ENCODE peak calls at places on chromosome 17, in four cellular contexts. V, A, E and S are unnamed samples.

GRCh38 chr17:42342242-42343008 is 45.8 kb downstream of the STAT3 start:
- DNase-seq in A (no peak), E (no peak), V (peak; percentile 59), S (no peak)

GRCh38 chr17:32936894-32937500 is 9.0 kb downstream of the TMEM98 start:
- DNase-seq in E (peak; percentile 93), V (peak; percentile 72), A (peak; percentile 71), S (peak; percentile 88)

GRCh38 chr17:67662712-67663111 is 55.0 kb upstream of the NOL11 start:
- DNase-seq in V (no peak), A (no peak), E (no peak), S (no peak)

GRCh38 chr17:45307290-45308015 is 9.4 kb downstream of the MAP3K14 start:
- DNase-seq in A (peak; percentile 46), E (peak; percentile 50), V (peak; percentile 91), S (no peak)

GRCh38 chr17:12402963-12403622 is 262.6 kb upstream of the MYOCD start:
- DNase-seq in E (no peak), V (no peak), A (no peak), S (no peak)

GRCh38 chr17:50565559-50566350 is 5.2 kb downstream of the CACNA1G start:
- DNase-seq in A (no peak), V (peak; percentile 34), E (no peak), S (no peak)

GRCh38 chr17:40122944-40123810 is 1.4 kb downstream of the MSL1 start:
- DNase-seq in E (peak; percentile 74), V (peak; percentile 64), A (no peak), S (peak; percentile 53)

GRCh38 chr17:63817736-63818385 is 9.4 kb upstream of the PSMC5 start:
- DNase-seq in E (no peak), V (no peak), A (no peak), S (no peak)

GRCh38 chr17:50051082-50051576 is 4.8 kb upstream of the ITGA3 start:
- DNase-seq in E (no peak), A (no peak), V (peak; percentile 47), S (no peak)

GRCh38 chr17:66654341-66654740 is 180.6 kb upstream of the CACNG5 start:
- DNase-seq in A (no peak), V (no peak), E (no peak), S (no peak)

GRCh38 chr17:48181653-48182052 is 74.1 kb downstream of the SNX11 start:
- DNase-seq in V (no peak), A (no peak), E (no peak), S (no peak)

GRCh38 chr17:4900231-4901107 is 1.1 kb downstream of the C17orf107 start:
- DNase-seq in V (peak; percentile 62), A (no peak), E (peak; percentile 64), S (no peak)

GRCh38 chr17:6753006-6753445 is 2.8 kb upstream of the XAF1 start:
- DNase-seq in V (peak; percentile 52), E (peak; percentile 81), A (peak; percentile 66), S (no peak)

GRCh38 chr17:80449194-80449929 is 27.0 kb downstream of the NPTX1 start:
- DNase-seq in A (no peak), V (no peak), E (no peak), S (no peak)

GRCh38 chr17:27491713-27492190 is 35.5 kb downstream of the KSR1 start:
- DNase-seq in V (no peak), E (no peak), A (no peak), S (no peak)

GRCh38 chr17:58277726-58278595 is 2.8 kb downstream of the MPO start:
- DNase-seq in E (no peak), V (no peak), A (no peak), S (no peak)

GRCh38 chr17:65523411-65523810 is 38.0 kb downstream of the AXIN2 start:
- DNase-seq in A (no peak), E (no peak), V (no peak), S (no peak)

GRCh38 chr17:18194804-18195203 is 11.2 kb downstream of the ALKBH5 start:
- DNase-seq in E (no peak), V (no peak), A (no peak), S (no peak)
- TF ChIP-seq CTCF in E (no peak), V (no peak), A (no peak), S (no peak)

DNA sequence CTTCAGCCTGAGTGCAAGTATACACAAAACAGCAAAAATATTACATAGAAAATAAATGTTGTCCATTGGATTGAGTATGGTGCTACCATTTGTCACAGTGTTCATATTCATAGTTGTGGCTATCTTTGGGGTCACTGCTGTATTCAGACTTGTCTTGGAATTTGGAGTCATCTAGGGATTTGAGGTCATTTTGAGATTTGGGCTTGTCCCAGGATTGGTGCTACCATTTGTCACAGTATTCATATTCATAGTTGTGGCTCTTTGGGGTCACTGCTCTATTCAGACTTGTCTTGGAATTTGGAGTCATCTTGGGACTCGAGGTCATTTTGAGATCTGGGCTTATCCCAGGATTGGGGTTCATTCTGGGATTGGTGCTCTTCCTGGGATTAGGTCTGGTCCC is 24.8 kb downstream of the OMG start:
- DNase-seq in A (no peak), E (no peak), V (no peak), S (no peak)
- TF ChIP-seq CTCF in A (no peak), E (no peak), V (no peak), S (no peak)

DNA sequence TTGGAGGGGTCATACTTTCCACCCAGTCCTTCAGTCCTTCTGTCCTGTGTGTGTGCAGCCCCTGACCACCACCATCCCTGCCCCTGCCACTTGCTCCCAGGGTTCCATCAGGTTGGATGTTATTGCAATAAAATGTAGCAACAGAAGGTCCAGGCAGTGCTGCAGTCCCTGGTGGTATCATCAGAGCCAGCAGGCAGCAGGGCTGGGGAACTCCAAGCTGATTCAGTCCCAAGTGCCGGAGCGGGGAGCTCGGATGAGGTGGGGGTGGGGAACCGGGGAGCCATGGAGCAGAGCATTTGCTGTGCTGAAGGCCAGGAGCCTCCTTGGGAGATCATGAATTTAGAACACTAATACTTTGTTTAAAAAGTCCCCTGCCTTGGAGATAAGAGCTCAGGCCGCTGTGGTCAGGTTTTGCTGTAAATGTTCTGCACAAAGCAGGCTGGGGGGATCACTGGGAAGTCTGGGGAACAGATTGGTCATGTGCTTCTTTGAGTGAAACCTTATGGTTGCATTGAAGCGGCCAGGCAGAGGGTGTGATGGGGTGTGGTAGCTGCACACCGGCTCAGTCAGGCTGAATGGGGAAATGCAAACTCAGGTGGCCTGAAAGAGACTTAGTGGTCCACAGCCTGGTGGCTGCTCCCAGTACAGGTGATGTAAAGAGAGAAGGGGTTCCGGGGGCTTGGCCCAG is 225.9 kb downstream of the SEC14L1 start:
- DNase-seq in E (peak; percentile 71), V (peak; percentile 62), A (peak; percentile 23), S (no peak)
- TF ChIP-seq CTCF in E (no peak), V (no peak), A (no peak), S (no peak)

DNA sequence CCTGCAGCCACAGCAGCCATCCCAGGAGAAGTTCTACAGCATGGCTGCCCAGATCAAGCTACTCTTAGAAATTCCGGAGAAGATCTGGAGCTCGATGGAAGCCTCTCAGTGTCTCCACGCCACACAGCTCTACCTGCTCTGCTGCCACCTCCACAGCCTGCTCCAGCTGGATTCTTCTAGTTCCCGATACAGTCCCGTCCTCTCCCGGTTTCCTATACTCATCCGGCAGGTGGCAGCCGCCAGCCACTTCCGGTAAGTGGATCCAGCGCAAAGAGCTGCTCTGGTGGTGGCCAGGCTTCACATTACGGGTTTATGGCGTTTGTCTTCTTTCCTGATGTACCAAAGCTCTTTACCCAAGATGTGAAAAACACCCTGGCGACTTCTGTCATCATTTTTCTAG is 3.6 kb downstream of the COG1 start:
- DNase-seq in E (peak; percentile 68), A (no peak), V (peak; percentile 15), S (no peak)
- TF ChIP-seq CTCF in E (no peak), A (no peak), V (peak; percentile 13), S (no peak)